ENCODE peak calls at places on chromosomes 6 and 20, in four cellular contexts. One of them, this sample, is unnamed.

GRCh38 chr6:87110639-87111038 is 15.7 kb upstream of the CGA start:
- DNase-seq in HFFc6: no peak
- DNase-seq in GM23338: no peak
- DNase-seq in brain microvascular endothelial cell: no peak
- DNase-seq in this sample: no peak

GRCh38 chr6:37566209-37566859 is 66.6 kb upstream of the CCDC167 start:
- DNase-seq in brain microvascular endothelial cell: peak
- DNase-seq in GM23338: peak
- DNase-seq in HFFc6: no peak
- DNase-seq in this sample: peak

GRCh38 chr6:15602144-15602543 is 60.7 kb downstream of the DTNBP1 start:
- DNase-seq in HFFc6: no peak
- DNase-seq in brain microvascular endothelial cell: no peak
- DNase-seq in GM23338: no peak
- DNase-seq in this sample: no peak

GRCh38 chr6:89410231-89411018 is 1.6 kb downstream of the RRAGD start:
- DNase-seq in brain microvascular endothelial cell: no peak
- DNase-seq in HFFc6: no peak
- DNase-seq in GM23338: peak
- DNase-seq in this sample: no peak

GRCh38 chr6:16712250-16712930 is 48.9 kb downstream of the ATXN1 start:
- DNase-seq in GM23338: no peak
- DNase-seq in brain microvascular endothelial cell: no peak
- DNase-seq in HFFc6: no peak
- DNase-seq in this sample: no peak

GRCh38 chr6:80547827-80548226 is 441.4 kb downstream of the BCKDHB start:
- DNase-seq in GM23338: no peak
- DNase-seq in brain microvascular endothelial cell: peak
- DNase-seq in HFFc6: peak
- DNase-seq in this sample: peak

GRCh38 chr6:121770943-121771342 is 335.5 kb downstream of the GJA1 start:
- DNase-seq in HFFc6: no peak
- DNase-seq in brain microvascular endothelial cell: no peak
- DNase-seq in GM23338: no peak
- DNase-seq in this sample: no peak

GRCh38 chr6:166862287-166862977 is 93.9 kb downstream of the RNASET2 start:
- DNase-seq in HFFc6: no peak
- DNase-seq in GM23338: peak
- DNase-seq in brain microvascular endothelial cell: no peak
- DNase-seq in this sample: no peak

GRCh38 chr20:41425180-41425884 is 58.7 kb upstream of the EMILIN3 start:
- DNase-seq in brain microvascular endothelial cell: no peak
- DNase-seq in GM23338: no peak
- DNase-seq in HFFc6: peak
- DNase-seq in this sample: peak

GRCh38 chr6:139881728-139882211 is 507.3 kb upstream of the CITED2 start:
- DNase-seq in GM23338: peak
- DNase-seq in HFFc6: peak
- DNase-seq in brain microvascular endothelial cell: peak
- DNase-seq in this sample: peak

GRCh38 chr6:132209351-132209750 is 191.9 kb downstream of the MOXD1 start:
- DNase-seq in brain microvascular endothelial cell: no peak
- DNase-seq in HFFc6: peak
- DNase-seq in GM23338: no peak
- DNase-seq in this sample: no peak

GRCh38 chr6:41298785-41299498 is 12.5 kb upstream of the TREM1 start:
- DNase-seq in HFFc6: no peak
- DNase-seq in brain microvascular endothelial cell: no peak
- DNase-seq in GM23338: no peak
- DNase-seq in this sample: no peak

GRCh38 chr6:146985111-146985510 is 219.1 kb upstream of the STXBP5 start:
- DNase-seq in brain microvascular endothelial cell: no peak
- DNase-seq in HFFc6: no peak
- DNase-seq in GM23338: peak
- DNase-seq in this sample: no peak

GRCh38 chr20:43667341-43668132 is 623 bp downstream of the MYBL2 start:
- DNase-seq in GM23338: peak
- DNase-seq in brain microvascular endothelial cell: no peak
- DNase-seq in HFFc6: no peak
- DNase-seq in this sample: no peak

GRCh38 chr20:42611423-42611822 is 578.3 kb downstream of the PTPRT start:
- DNase-seq in GM23338: no peak
- DNase-seq in HFFc6: no peak
- DNase-seq in brain microvascular endothelial cell: no peak
- DNase-seq in this sample: no peak

GRCh38 chr6:149840345-149841075 is 23.6 kb downstream of the LRP11 start:
- DNase-seq in GM23338: peak
- DNase-seq in brain microvascular endothelial cell: peak
- DNase-seq in HFFc6: peak
- DNase-seq in this sample: peak

GRCh38 chr6:3915076-3915791 is 66.1 kb downstream of the FAM50B start:
- DNase-seq in brain microvascular endothelial cell: no peak
- DNase-seq in GM23338: no peak
- DNase-seq in HFFc6: no peak
- DNase-seq in this sample: no peak

GRCh38 chr6:158631678-158632537 is 12.6 kb downstream of the DYNLT1 start:
- DNase-seq in brain microvascular endothelial cell: peak
- DNase-seq in GM23338: no peak
- DNase-seq in HFFc6: peak
- DNase-seq in this sample: peak

GRCh38 chr6:143596857-143597256 is 80.9 kb upstream of the PHACTR2 start:
- DNase-seq in brain microvascular endothelial cell: peak
- DNase-seq in GM23338: peak
- DNase-seq in HFFc6: no peak
- DNase-seq in this sample: peak

GRCh38 chr20:49273696-49274277 is 4.1 kb downstream of the ZNFX1 start:
- DNase-seq in HFFc6: no peak
- DNase-seq in brain microvascular endothelial cell: no peak
- DNase-seq in GM23338: no peak
- DNase-seq in this sample: no peak

GRCh38 chr6:131597448-131597847 is 24.4 kb downstream of the ARG1 start:
- DNase-seq in brain microvascular endothelial cell: no peak
- DNase-seq in GM23338: peak
- DNase-seq in HFFc6: no peak
- DNase-seq in this sample: peak

GRCh38 chr20:1804129-1804503 is 91.1 kb upstream of the SIRPA start:
- DNase-seq in HFFc6: no peak
- DNase-seq in brain microvascular endothelial cell: no peak
- DNase-seq in GM23338: no peak
- DNase-seq in this sample: no peak

GRCh38 chr20:3313681-3314080 is 74.7 kb upstream of the SLC4A11 start:
- DNase-seq in GM23338: no peak
- DNase-seq in HFFc6: no peak
- DNase-seq in brain microvascular endothelial cell: no peak
- DNase-seq in this sample: no peak

GRCh38 chr6:91608428-91608827 is 1021.6 kb upstream of the MAP3K7 start:
- DNase-seq in HFFc6: no peak
- DNase-seq in GM23338: peak
- DNase-seq in brain microvascular endothelial cell: no peak
- DNase-seq in this sample: no peak

GRCh38 chr20:57450419-57450818 is 59.2 kb downstream of the RBM38 start:
- DNase-seq in GM23338: no peak
- DNase-seq in HFFc6: no peak
- DNase-seq in brain microvascular endothelial cell: no peak
- DNase-seq in this sample: peak

GRCh38 chr20:59783020-59784010 is 150.1 kb downstream of the SYCP2 start:
- DNase-seq in HFFc6: no peak
- DNase-seq in brain microvascular endothelial cell: peak
- DNase-seq in GM23338: peak
- DNase-seq in this sample: peak

GRCh38 chr6:34300332-34300751 is 51.5 kb upstream of the SMIM29 start:
- DNase-seq in brain microvascular endothelial cell: no peak
- DNase-seq in GM23338: no peak
- DNase-seq in HFFc6: no peak
- DNase-seq in this sample: no peak

GRCh38 chr6:165568326-165568725 is 94.7 kb downstream of the PDE10A start:
- DNase-seq in brain microvascular endothelial cell: no peak
- DNase-seq in GM23338: no peak
- DNase-seq in HFFc6: no peak
- DNase-seq in this sample: no peak

GRCh38 chr6:116217069-116217468 is 36.8 kb downstream of the TSPYL4 start:
- DNase-seq in brain microvascular endothelial cell: no peak
- DNase-seq in GM23338: peak
- DNase-seq in HFFc6: peak
- DNase-seq in this sample: peak

GRCh38 chr20:13342469-13343242 is 121.6 kb downstream of the ISM1 start:
- DNase-seq in GM23338: no peak
- DNase-seq in brain microvascular endothelial cell: no peak
- DNase-seq in HFFc6: peak
- DNase-seq in this sample: no peak

GRCh38 chr6:55636406-55637102 is 57.6 kb upstream of the HMGCLL1 start:
- DNase-seq in HFFc6: peak
- DNase-seq in GM23338: no peak
- DNase-seq in brain microvascular endothelial cell: peak
- DNase-seq in this sample: no peak

GRCh38 chr6:44925100-44925739 is 402.9 kb upstream of the RUNX2 start:
- DNase-seq in GM23338: peak
- DNase-seq in brain microvascular endothelial cell: peak
- DNase-seq in HFFc6: peak
- DNase-seq in this sample: peak

GRCh38 chr6:161013697-161014096 is 22.1 kb downstream of the MAP3K4 start:
- DNase-seq in brain microvascular endothelial cell: no peak
- DNase-seq in HFFc6: no peak
- DNase-seq in GM23338: peak
- DNase-seq in this sample: no peak

GRCh38 chr6:93676506-93676905 is 257.1 kb upstream of the EPHA7 start:
- DNase-seq in brain microvascular endothelial cell: no peak
- DNase-seq in GM23338: no peak
- DNase-seq in HFFc6: no peak
- DNase-seq in this sample: peak

DNA sequence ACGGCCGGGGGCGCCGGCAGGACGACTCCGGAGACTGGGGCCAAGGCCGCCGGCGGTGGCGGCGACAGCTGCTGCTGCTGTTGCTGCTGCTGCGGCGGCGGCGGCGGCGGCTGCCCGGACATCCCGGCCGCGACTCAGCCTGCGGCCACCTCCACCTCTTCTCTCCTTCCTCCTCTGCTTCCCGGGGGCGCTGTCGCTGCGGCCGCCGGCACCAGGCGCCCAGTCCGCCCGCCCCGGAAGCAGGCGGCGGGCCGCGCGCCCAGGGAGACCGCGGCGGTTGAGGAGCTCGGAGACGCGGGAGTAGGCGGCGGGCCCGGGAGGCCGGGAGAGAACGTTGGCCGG is 280 bp downstream of the RANBP9 start:
- DNase-seq in GM23338: no peak
- DNase-seq in HFFc6: peak
- DNase-seq in brain microvascular endothelial cell: peak
- DNase-seq in this sample: no peak
- TF ChIP-seq CTCF in GM23338: peak
- TF ChIP-seq CTCF in HFFc6: peak
- TF ChIP-seq CTCF in brain microvascular endothelial cell: peak
- TF ChIP-seq CTCF in this sample: peak

DNA sequence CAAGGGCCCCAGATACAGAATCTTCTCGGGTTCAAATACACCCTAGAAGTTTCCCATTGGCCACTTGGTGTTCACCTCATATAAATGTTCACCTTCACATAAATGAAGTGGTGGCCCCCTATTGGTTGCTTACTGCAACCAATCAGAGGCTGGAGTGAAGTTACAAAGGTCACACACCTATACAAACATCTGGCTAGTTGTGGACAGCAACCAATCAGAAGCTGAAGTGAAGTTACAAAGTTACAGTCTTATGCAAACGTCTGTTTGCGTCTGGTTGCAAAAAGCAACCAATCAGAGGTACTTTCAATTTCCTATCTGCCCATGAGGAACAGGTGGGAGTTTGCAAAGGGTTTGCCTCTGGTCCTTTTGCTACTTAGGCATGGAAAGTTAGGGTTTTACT is 206.5 kb upstream of the BMP2 start:
- DNase-seq in GM23338: no peak
- DNase-seq in brain microvascular endothelial cell: no peak
- DNase-seq in HFFc6: no peak
- DNase-seq in this sample: no peak
- TF ChIP-seq CTCF in GM23338: no peak
- TF ChIP-seq CTCF in brain microvascular endothelial cell: no peak
- TF ChIP-seq CTCF in HFFc6: no peak
- TF ChIP-seq CTCF in this sample: no peak

GRCh38 chr6:105501246-105501645 is 98.4 kb upstream of the PREP start:
- DNase-seq in brain microvascular endothelial cell: no peak
- DNase-seq in HFFc6: peak
- DNase-seq in GM23338: no peak
- DNase-seq in this sample: no peak

GRCh38 chr6:105503641-105504040 is 100.8 kb upstream of the PREP start:
- DNase-seq in brain microvascular endothelial cell: no peak
- DNase-seq in HFFc6: no peak
- DNase-seq in GM23338: no peak
- DNase-seq in this sample: no peak

GRCh38 chr6:105499928-105500327 is 97.0 kb upstream of the PREP start:
- DNase-seq in GM23338: no peak
- DNase-seq in brain microvascular endothelial cell: no peak
- DNase-seq in HFFc6: no peak
- DNase-seq in this sample: peak

GRCh38 chr6:105501945-105502344 is 99.1 kb upstream of the PREP start:
- DNase-seq in brain microvascular endothelial cell: no peak
- DNase-seq in HFFc6: no peak
- DNase-seq in GM23338: no peak
- DNase-seq in this sample: no peak

DNA sequence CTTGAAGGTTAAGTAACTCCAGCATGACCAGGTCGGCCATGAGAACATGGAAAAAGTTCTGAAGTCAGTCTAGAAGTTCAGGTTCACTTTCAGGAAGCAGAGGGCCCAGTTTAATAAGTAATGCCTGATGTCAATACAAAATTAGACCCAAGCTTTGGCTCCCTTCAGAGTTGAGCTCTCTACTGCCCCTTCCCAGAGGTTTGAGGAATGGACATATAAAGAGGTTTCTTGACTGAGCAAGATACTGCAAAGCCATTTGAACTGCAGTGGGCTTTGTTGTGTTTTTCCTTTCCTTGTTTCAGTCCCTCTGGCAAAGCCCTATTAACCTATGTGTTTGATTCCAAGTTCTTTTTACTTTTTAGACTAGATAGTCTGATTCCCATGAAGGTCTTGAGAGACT is 97.8 kb upstream of the PREP start:
- DNase-seq in brain microvascular endothelial cell: no peak
- DNase-seq in GM23338: peak
- DNase-seq in HFFc6: no peak
- DNase-seq in this sample: no peak
- TF ChIP-seq CTCF in brain microvascular endothelial cell: peak
- TF ChIP-seq CTCF in GM23338: peak
- TF ChIP-seq CTCF in HFFc6: peak
- TF ChIP-seq CTCF in this sample: no peak

GRCh38 chr6:169965657-169966311 is 214.4 kb downstream of the ERMARD start:
- DNase-seq in HFFc6: no peak
- DNase-seq in brain microvascular endothelial cell: no peak
- DNase-seq in GM23338: no peak
- DNase-seq in this sample: no peak
- TF ChIP-seq CTCF in HFFc6: no peak
- TF ChIP-seq CTCF in brain microvascular endothelial cell: no peak
- TF ChIP-seq CTCF in GM23338: no peak
- TF ChIP-seq CTCF in this sample: no peak

DNA sequence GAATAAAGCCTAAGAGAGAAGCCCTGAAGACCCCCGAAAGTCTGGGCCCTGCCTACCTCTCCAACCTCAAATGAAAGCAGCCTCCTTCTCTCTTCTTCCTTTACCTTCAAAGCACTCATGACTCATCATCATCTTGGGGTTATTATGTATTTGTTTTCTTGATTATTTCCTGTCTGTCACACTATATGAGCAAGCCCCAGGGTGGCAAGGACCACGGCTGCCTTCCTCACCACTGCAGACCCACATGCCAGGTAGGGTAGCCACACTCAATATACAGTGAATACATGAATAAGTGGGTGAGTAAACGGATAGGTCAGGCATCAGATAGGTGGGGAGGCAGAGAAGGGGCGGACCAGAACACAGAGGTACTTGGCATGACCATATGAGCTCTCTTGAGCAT is 8.8 kb downstream of the WFDC3 start:
- DNase-seq in HFFc6: no peak
- DNase-seq in GM23338: no peak
- DNase-seq in brain microvascular endothelial cell: no peak
- DNase-seq in this sample: peak
- TF ChIP-seq CTCF in HFFc6: no peak
- TF ChIP-seq CTCF in GM23338: no peak
- TF ChIP-seq CTCF in brain microvascular endothelial cell: no peak
- TF ChIP-seq CTCF in this sample: no peak

This sample was measured in cardiac fibroblast.